ENCODE peak calls at places on chromosome 13, in five cellular contexts. B is body of pancreas, Q is heart left ventricle, T is A549, W is fibroblast of mammary gland. F is an unnamed sample.
A peak's percentile ranks its signal among the peaks of the same experiment; 100 is the strongest.

GRCh38 chr13:19632915-19633339 is 532 bp upstream of the MPHOSPH8 start:
- DNase-seq in B (no peak), Q (no peak), T (no peak), W (no peak), F (no peak)

GRCh38 chr13:80716610-80717081 is 375.7 kb upstream of the SPRY2 start:
- DNase-seq in B (no peak), Q (no peak), T (no peak), W (peak; percentile 7), F (no peak)

GRCh38 chr13:103883698-103884097 is 817.5 kb upstream of the SLC10A2 start:
- DNase-seq in B (no peak), Q (no peak), T (no peak), W (peak; percentile 0), F (no peak)

GRCh38 chr13:36124236-36124822 is 6.9 kb downstream of the DCLK1 start:
- DNase-seq in B (no peak), Q (no peak), T (no peak), W (peak; percentile 75), F (no peak)

GRCh38 chr13:33992891-33993336 is 175.0 kb downstream of the RFC3 start:
- DNase-seq in B (no peak), Q (no peak), T (no peak), W (no peak), F (no peak)

GRCh38 chr13:46160474-46161066 is 21.4 kb downstream of the LCP1 start:
- DNase-seq in B (no peak), Q (no peak), T (peak; percentile 47), W (peak; percentile 60), F (no peak)

GRCh38 chr13:24745516-24745860 is 18.5 kb upstream of the RNF17 start:
- DNase-seq in B (no peak), Q (no peak), T (no peak), W (no peak), F (no peak)

GRCh38 chr13:51645154-51645650 is 60.9 kb downstream of the WDFY2 start:
- DNase-seq in B (no peak), Q (no peak), T (no peak), W (peak; percentile 85), F (no peak)

GRCh38 chr13:50326746-50327145 is 311.5 kb downstream of the KCNRG start:
- DNase-seq in B (no peak), Q (no peak), T (no peak), W (no peak), F (no peak)

GRCh38 chr13:112092453-112092852 is 25.5 kb downstream of the SOX1 start:
- DNase-seq in B (no peak), Q (no peak), T (no peak), W (no peak), F (no peak)
- TF ChIP-seq CTCF in B (no peak), Q (no peak), T (no peak), W (no peak), F (no peak)

GRCh38 chr13:101544979-101545378 is 92.5 kb downstream of the ITGBL1 start:
- DNase-seq in B (no peak), Q (no peak), T (no peak), W (no peak), F (no peak)
- H3K4me3 ChIP-seq in B (no peak overlapping the region), Q (no peak overlapping the region), T (no peak overlapping the region), W (no peak overlapping the region), F (no peak overlapping the region)

GRCh38 chr13:30581582-30581981 is 36.1 kb upstream of the USPL1 start:
- DNase-seq in B (no peak), Q (no peak), T (no peak), W (peak; percentile 37), F (no peak)
- TF ChIP-seq CTCF in B (no peak), Q (peak; percentile 16), T (no peak), W (peak; percentile 38), F (peak; percentile 44)

DNA sequence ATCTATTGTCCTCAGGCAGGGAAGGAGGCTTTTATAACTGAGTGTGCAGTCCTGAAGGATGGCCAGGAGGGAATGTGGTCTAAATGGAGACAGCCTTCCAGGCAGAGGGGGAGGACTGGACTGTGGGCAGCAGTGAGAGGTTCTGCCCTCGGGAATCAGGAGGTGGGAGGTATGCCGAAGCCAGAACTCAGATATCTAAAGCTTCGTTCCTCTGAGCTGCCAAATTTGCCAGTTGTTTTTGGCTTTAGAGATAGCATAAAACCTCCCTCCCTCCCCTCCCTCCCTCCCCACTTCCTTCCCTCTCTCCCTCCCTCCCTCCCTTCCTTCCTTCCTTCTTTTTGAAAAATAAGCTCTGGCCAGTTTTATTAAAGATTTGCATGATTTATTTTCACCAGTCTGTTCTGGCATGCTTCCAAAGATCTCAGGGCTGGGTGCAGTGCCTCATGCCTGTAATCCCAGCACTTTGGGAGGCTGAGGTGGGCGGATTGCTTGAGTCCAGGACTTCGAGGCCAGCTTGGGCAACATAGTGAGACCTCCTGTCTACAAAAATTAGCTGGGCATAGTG is 2.4 kb downstream of the MEDAG start:
- DNase-seq in B (no peak), Q (no peak), T (no peak), W (peak; percentile 72), F (no peak)
- H3K4me3 ChIP-seq in B (no peak overlapping the region), Q (peak overlapping the region; percentile 56), T (no peak overlapping the region), W (peak overlapping the region; percentile 6), F (no peak overlapping the region)

GRCh38 chr13:98827449-98827848 is 75.0 kb upstream of the SLC15A1 start:
- DNase-seq in B (no peak), Q (no peak), T (no peak), W (no peak), F (no peak)
- TF ChIP-seq CTCF in B (no peak), Q (no peak), T (no peak), W (no peak), F (no peak)

F was measured in retinal pigment epithelial cell.